ENCODE peak calls at places on chromosomes 12 and 14, in nine cellular contexts. One of them, this sample, is unnamed.

GRCh38 chr14:103257211-103257962 is 76.7 kb upstream of the EIF5 start:
- DNase-seq in breast epithelium: no peak
- DNase-seq in neuronal stem cell: no peak
- DNase-seq in ovary: no peak
- DNase-seq in fibroblast of lung: peak; percentile 15
- DNase-seq in CD8-positive, alpha-beta T cell: no peak
- DNase-seq in GM23248: peak; percentile 45
- DNase-seq in A673: peak; percentile 44
- DNase-seq in psoas muscle: no peak
- DNase-seq in this sample: no peak

GRCh38 chr12:39239484-39240143 is 203.3 kb downstream of the KIF21A start:
- DNase-seq in fibroblast of lung: no peak
- DNase-seq in A673: no peak
- DNase-seq in psoas muscle: no peak
- DNase-seq in neuronal stem cell: no peak
- DNase-seq in CD8-positive, alpha-beta T cell: no peak
- DNase-seq in ovary: no peak
- DNase-seq in GM23248: no peak
- DNase-seq in breast epithelium: no peak
- DNase-seq in this sample: peak; percentile 59

GRCh38 chr14:52266782-52267181 is 716 bp upstream of the PTGDR start:
- DNase-seq in neuronal stem cell: no peak
- DNase-seq in psoas muscle: no peak
- DNase-seq in fibroblast of lung: peak; percentile 5
- DNase-seq in GM23248: peak; percentile 70
- DNase-seq in breast epithelium: no peak
- DNase-seq in CD8-positive, alpha-beta T cell: no peak
- DNase-seq in A673: no peak
- DNase-seq in ovary: no peak
- DNase-seq in this sample: peak; percentile 24

GRCh38 chr12:9940370-9940769 is 8.2 kb upstream of the CLEC2A start:
- DNase-seq in neuronal stem cell: no peak
- DNase-seq in ovary: no peak
- DNase-seq in fibroblast of lung: peak; percentile 17
- DNase-seq in GM23248: peak; percentile 26
- DNase-seq in CD8-positive, alpha-beta T cell: no peak
- DNase-seq in psoas muscle: no peak
- DNase-seq in A673: peak; percentile 10
- DNase-seq in breast epithelium: no peak
- DNase-seq in this sample: no peak

GRCh38 chr12:71415336-71416231 is 24.0 kb upstream of the LGR5 start:
- DNase-seq in GM23248: peak; percentile 85
- DNase-seq in breast epithelium: no peak
- DNase-seq in ovary: no peak
- DNase-seq in fibroblast of lung: peak; percentile 63
- DNase-seq in psoas muscle: no peak
- DNase-seq in CD8-positive, alpha-beta T cell: peak; percentile 9
- DNase-seq in neuronal stem cell: peak; percentile 47
- DNase-seq in A673: peak; percentile 76
- DNase-seq in this sample: peak; percentile 43

GRCh38 chr12:132603240-132604107 is 6.9 kb downstream of the LRCOL1 start:
- DNase-seq in A673: no peak
- DNase-seq in neuronal stem cell: no peak
- DNase-seq in GM23248: no peak
- DNase-seq in psoas muscle: peak; percentile 51
- DNase-seq in ovary: no peak
- DNase-seq in CD8-positive, alpha-beta T cell: no peak
- DNase-seq in fibroblast of lung: no peak
- DNase-seq in breast epithelium: no peak
- DNase-seq in this sample: no peak

GRCh38 chr12:19010087-19010486 is 119.4 kb upstream of the PLEKHA5 start:
- DNase-seq in fibroblast of lung: no peak
- DNase-seq in ovary: no peak
- DNase-seq in CD8-positive, alpha-beta T cell: no peak
- DNase-seq in A673: no peak
- DNase-seq in GM23248: no peak
- DNase-seq in psoas muscle: no peak
- DNase-seq in breast epithelium: no peak
- DNase-seq in neuronal stem cell: no peak
- DNase-seq in this sample: no peak

GRCh38 chr14:35858521-35859209 is 32.5 kb downstream of the BRMS1L start:
- DNase-seq in CD8-positive, alpha-beta T cell: no peak
- DNase-seq in breast epithelium: no peak
- DNase-seq in ovary: no peak
- DNase-seq in fibroblast of lung: peak; percentile 12
- DNase-seq in GM23248: peak; percentile 63
- DNase-seq in neuronal stem cell: no peak
- DNase-seq in psoas muscle: no peak
- DNase-seq in A673: no peak
- DNase-seq in this sample: no peak

GRCh38 chr14:104603623-104604401 is 760 bp downstream of the TMEM179 start:
- DNase-seq in neuronal stem cell: no peak
- DNase-seq in ovary: no peak
- DNase-seq in CD8-positive, alpha-beta T cell: no peak
- DNase-seq in breast epithelium: peak; percentile 36
- DNase-seq in fibroblast of lung: no peak
- DNase-seq in psoas muscle: no peak
- DNase-seq in GM23248: no peak
- DNase-seq in A673: no peak
- DNase-seq in this sample: no peak

GRCh38 chr12:128763395-128763794 is 60.4 kb downstream of the SLC15A4 start:
- DNase-seq in ovary: no peak
- DNase-seq in psoas muscle: no peak
- DNase-seq in breast epithelium: no peak
- DNase-seq in neuronal stem cell: no peak
- DNase-seq in A673: no peak
- DNase-seq in CD8-positive, alpha-beta T cell: peak; percentile 13
- DNase-seq in fibroblast of lung: no peak
- DNase-seq in GM23248: no peak
- DNase-seq in this sample: no peak

DNA sequence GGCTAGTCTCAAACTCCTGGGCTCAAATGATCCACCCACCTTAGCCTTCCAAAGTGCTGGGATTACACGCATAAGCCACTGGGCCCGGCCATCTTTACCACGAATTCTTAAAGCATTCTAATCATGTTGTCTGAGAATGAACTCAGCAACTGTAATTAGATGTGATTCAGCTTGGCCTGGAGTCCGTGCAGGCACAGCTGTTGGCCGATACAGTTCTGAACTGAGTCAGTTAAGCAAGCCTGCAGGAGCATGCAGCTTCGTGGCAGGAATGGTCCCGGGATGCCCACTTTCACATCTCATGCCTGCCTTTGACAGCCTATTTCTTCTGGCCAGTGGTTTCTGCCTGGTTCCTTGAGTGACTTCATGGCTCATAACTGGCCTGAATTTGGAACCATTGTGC is 194.1 kb downstream of the ANO6 start:
- DNase-seq in A673: no peak
- DNase-seq in fibroblast of lung: peak; percentile 44
- DNase-seq in breast epithelium: no peak
- DNase-seq in GM23248: peak; percentile 96
- DNase-seq in CD8-positive, alpha-beta T cell: no peak
- DNase-seq in neuronal stem cell: no peak
- DNase-seq in ovary: peak; percentile 23
- DNase-seq in psoas muscle: peak; percentile 70
- DNase-seq in this sample: no peak
- H3K36me3 ChIP-seq in A673: peaks cover 44% of the 10 kb centered on the region
- H3K36me3 ChIP-seq in fibroblast of lung: peaks cover 11% of the 10 kb centered on the region
- H3K36me3 ChIP-seq in breast epithelium: no peaks in the 10 kb centered on the region
- H3K36me3 ChIP-seq in GM23248: peaks cover 14% of the 10 kb centered on the region
- H3K36me3 ChIP-seq in CD8-positive, alpha-beta T cell: peaks cover 6% of the 10 kb centered on the region
- H3K36me3 ChIP-seq in neuronal stem cell: peaks cover 92% of the 10 kb centered on the region
- H3K36me3 ChIP-seq in ovary: no peaks in the 10 kb centered on the region
- H3K36me3 ChIP-seq in psoas muscle: peaks cover 3% of the 10 kb centered on the region
- H3K36me3 ChIP-seq in this sample: no peaks in the 10 kb centered on the region

DNA sequence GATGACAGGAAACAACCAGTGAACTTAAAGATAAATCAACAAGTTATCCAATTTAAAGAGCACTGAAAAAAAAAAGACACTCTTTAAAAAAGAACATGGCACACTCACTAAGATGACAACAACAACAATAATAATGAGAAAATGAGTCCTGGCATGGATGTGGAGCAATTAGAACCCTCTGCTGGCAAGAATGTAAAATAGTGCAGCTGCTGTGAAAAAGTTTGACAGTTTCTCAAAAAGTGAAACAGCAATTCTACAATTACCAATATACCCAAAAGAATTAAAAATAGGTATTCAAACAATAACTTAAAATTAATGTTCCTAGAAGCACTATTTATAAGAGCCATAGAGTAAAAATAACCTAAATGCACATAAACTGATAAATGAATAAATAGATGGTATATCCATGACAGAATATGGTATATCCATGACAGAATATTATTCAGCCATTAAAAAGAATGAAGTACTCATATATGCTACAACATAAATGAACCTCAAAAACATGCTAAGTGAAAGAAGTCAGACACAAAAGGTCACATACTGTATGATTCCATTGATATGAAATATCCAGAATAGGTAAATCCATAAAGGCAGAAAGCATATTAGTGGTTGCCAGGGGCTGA is 49.1 kb upstream of the GPHB5 start:
- DNase-seq in neuronal stem cell: no peak
- DNase-seq in ovary: no peak
- DNase-seq in psoas muscle: no peak
- DNase-seq in CD8-positive, alpha-beta T cell: no peak
- DNase-seq in fibroblast of lung: no peak
- DNase-seq in breast epithelium: no peak
- DNase-seq in GM23248: no peak
- DNase-seq in A673: no peak
- DNase-seq in this sample: no peak
- H3K27ac ChIP-seq in neuronal stem cell: no peak overlapping the region
- H3K27ac ChIP-seq in ovary: no peak overlapping the region
- H3K27ac ChIP-seq in psoas muscle: no peak overlapping the region
- H3K27ac ChIP-seq in CD8-positive, alpha-beta T cell: no peak overlapping the region
- H3K27ac ChIP-seq in fibroblast of lung: no peak overlapping the region
- H3K27ac ChIP-seq in breast epithelium: no peak overlapping the region
- H3K27ac ChIP-seq in GM23248: no peak overlapping the region
- H3K27ac ChIP-seq in A673: no peak overlapping the region
- H3K27ac ChIP-seq in this sample: no peak overlapping the region

DNA sequence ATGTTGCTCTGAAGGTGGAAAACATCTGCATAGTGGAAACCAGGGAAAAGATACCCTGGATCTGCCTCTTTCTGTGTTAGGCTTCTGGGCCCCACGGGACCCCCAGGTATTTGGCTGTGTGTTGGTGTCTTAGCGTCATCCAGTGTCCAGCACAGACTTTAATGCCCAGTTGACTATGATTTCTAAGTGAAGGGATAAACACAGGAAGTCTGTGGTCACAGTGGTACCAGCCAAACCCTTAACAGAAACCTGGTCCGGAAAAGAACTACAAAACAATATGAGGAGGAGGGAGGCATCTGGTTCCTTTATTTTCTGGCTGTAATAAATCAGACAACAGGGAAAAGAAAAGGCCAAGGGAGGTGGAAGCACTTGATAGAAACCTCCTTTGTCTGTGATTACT is 56.4 kb downstream of the CMKLR1 start:
- DNase-seq in psoas muscle: no peak
- DNase-seq in breast epithelium: no peak
- DNase-seq in fibroblast of lung: no peak
- DNase-seq in A673: no peak
- DNase-seq in neuronal stem cell: no peak
- DNase-seq in CD8-positive, alpha-beta T cell: no peak
- DNase-seq in GM23248: no peak
- DNase-seq in ovary: no peak
- DNase-seq in this sample: no peak
- H3K36me3 ChIP-seq in psoas muscle: no peaks in the 10 kb centered on the region
- H3K36me3 ChIP-seq in breast epithelium: no peaks in the 10 kb centered on the region
- H3K36me3 ChIP-seq in fibroblast of lung: no peaks in the 10 kb centered on the region
- H3K36me3 ChIP-seq in A673: no peaks in the 10 kb centered on the region
- H3K36me3 ChIP-seq in neuronal stem cell: no peaks in the 10 kb centered on the region
- H3K36me3 ChIP-seq in CD8-positive, alpha-beta T cell: no peaks in the 10 kb centered on the region
- H3K36me3 ChIP-seq in GM23248: no peaks in the 10 kb centered on the region
- H3K36me3 ChIP-seq in ovary: no peaks in the 10 kb centered on the region
- H3K36me3 ChIP-seq in this sample: no peaks in the 10 kb centered on the region

GRCh38 chr12:65895031-65895430 is 70.7 kb downstream of the HMGA2 start:
- DNase-seq in A673: no peak
- DNase-seq in psoas muscle: no peak
- DNase-seq in ovary: no peak
- DNase-seq in CD8-positive, alpha-beta T cell: no peak
- DNase-seq in fibroblast of lung: no peak
- DNase-seq in GM23248: no peak
- DNase-seq in neuronal stem cell: no peak
- DNase-seq in breast epithelium: no peak
- DNase-seq in this sample: no peak

GRCh38 chr12:65894624-65895023 is 70.3 kb downstream of the HMGA2 start:
- DNase-seq in neuronal stem cell: no peak
- DNase-seq in breast epithelium: no peak
- DNase-seq in ovary: no peak
- DNase-seq in psoas muscle: no peak
- DNase-seq in fibroblast of lung: no peak
- DNase-seq in CD8-positive, alpha-beta T cell: no peak
- DNase-seq in GM23248: no peak
- DNase-seq in A673: no peak
- DNase-seq in this sample: no peak

GRCh38 chr12:65896743-65897142 is 72.5 kb downstream of the HMGA2 start:
- DNase-seq in GM23248: no peak
- DNase-seq in CD8-positive, alpha-beta T cell: no peak
- DNase-seq in fibroblast of lung: no peak
- DNase-seq in breast epithelium: no peak
- DNase-seq in neuronal stem cell: peak; percentile 26
- DNase-seq in A673: no peak
- DNase-seq in psoas muscle: no peak
- DNase-seq in ovary: no peak
- DNase-seq in this sample: no peak

GRCh38 chr12:65894127-65894526 is 69.8 kb downstream of the HMGA2 start:
- DNase-seq in A673: no peak
- DNase-seq in breast epithelium: no peak
- DNase-seq in ovary: no peak
- DNase-seq in CD8-positive, alpha-beta T cell: no peak
- DNase-seq in GM23248: peak; percentile 41
- DNase-seq in psoas muscle: no peak
- DNase-seq in fibroblast of lung: no peak
- DNase-seq in neuronal stem cell: no peak
- DNase-seq in this sample: no peak

DNA sequence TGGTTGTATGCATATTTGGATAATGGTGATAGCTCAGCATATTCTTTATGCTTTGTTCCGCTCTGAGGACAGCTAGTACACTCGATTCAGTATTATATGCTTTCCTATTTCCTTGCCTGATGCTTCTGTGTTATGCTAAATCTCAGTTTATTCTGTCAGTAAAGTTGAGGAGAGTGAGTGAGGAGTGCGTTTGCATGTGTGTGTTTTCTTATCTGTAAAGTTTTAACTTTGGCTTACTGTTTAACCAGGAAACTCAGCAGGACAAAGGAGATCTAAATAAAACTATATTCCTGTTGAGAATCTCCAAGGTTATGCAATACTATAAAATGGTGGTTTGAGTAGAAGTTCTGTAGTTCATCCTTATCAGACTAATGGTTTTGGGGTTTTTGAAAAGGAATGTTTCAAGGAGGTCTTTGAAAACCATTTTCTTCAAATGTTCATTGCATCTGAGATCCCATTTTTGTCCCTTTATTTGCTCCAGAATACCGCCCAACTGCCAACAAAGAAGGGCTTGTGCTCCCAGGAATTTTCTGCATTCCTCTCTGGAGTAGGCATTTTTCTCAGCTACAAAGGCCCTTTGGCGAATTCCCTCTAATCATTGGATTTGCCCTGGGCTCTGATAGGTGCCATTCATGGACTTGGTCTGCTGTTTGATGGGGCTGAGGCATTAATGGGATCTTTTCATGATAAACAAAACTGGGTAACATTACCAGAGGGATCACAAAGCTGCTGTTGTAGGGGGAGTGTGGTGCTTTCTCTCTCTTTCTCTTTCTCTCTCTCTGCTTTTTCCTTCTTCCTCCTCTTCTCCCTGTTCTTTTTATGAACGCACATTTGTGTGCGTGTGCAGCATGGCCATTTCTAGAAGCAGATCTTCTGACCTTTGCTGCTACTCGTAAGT is 71.7 kb downstream of the HMGA2 start:
- DNase-seq in A673: no peak
- DNase-seq in fibroblast of lung: no peak
- DNase-seq in neuronal stem cell: peak; percentile 84
- DNase-seq in CD8-positive, alpha-beta T cell: no peak
- DNase-seq in ovary: no peak
- DNase-seq in GM23248: no peak
- DNase-seq in breast epithelium: no peak
- DNase-seq in psoas muscle: no peak
- DNase-seq in this sample: no peak
- H3K27ac ChIP-seq in A673: peak overlapping the region; percentile 80
- H3K27ac ChIP-seq in fibroblast of lung: no peak overlapping the region
- H3K27ac ChIP-seq in neuronal stem cell: peak overlapping the region; percentile 94
- H3K27ac ChIP-seq in CD8-positive, alpha-beta T cell: no peak overlapping the region
- H3K27ac ChIP-seq in ovary: no peak overlapping the region
- H3K27ac ChIP-seq in GM23248: peak overlapping the region; percentile 2
- H3K27ac ChIP-seq in breast epithelium: no peak overlapping the region
- H3K27ac ChIP-seq in psoas muscle: no peak overlapping the region
- H3K27ac ChIP-seq in this sample: peak overlapping the region; percentile 70